ENCODE peak calls at places on chromosomes 7 and 10, in four cellular contexts. J is activated T-helper 1 cell treated with anti-CD3 and anti-CD28 coated beads, Interleukin-12 subunit alpha, Interleukin-12 subunit beta, Interleukin-2, Interleukin-4 antibody, amounts not matched to agents 30 ng/mL and 10 ng/mL and 1 ng/mL, durations not matched to agents 14 hours and 24 hours and 36 hours; U is M059J; W is kidney epithelial cell. K is an unnamed sample.

GRCh38 chr7:102469351-102469971 is 4.7 kb downstream of the LRWD1 start:
- DNase-seq in U (no peak), J (no peak), W (no peak), K (no peak)

GRCh38 chr7:36010656-36011587 is 142.1 kb upstream of the EEPD1 start:
- DNase-seq in J (no peak), W (no peak), U (no peak), K (no peak)

GRCh38 chr7:9945882-9946281 is 1027.8 kb upstream of the PHF14 start:
- DNase-seq in W (no peak), U (no peak), J (no peak), K (no peak)

GRCh38 chr10:125448596-125448995 is 234.4 kb downstream of the TEX36 start:
- DNase-seq in W (no peak), J (no peak), U (peak), K (no peak)

GRCh38 chr10:28020080-28020860 is 21.4 kb upstream of the ODAD2 start:
- DNase-seq in U (no peak), W (no peak), J (no peak), K (no peak)

GRCh38 chr7:116633131-116633988 is 38.6 kb upstream of the MET start:
- DNase-seq in J (no peak), W (peak), U (peak), K (no peak)

GRCh38 chr7:14446829-14447228 is 455.7 kb downstream of the DGKB start:
- DNase-seq in W (no peak), U (no peak), J (no peak), K (no peak)

GRCh38 chr10:130487562-130487961 is 351.4 kb downstream of the GLRX3 start:
- DNase-seq in W (no peak), U (no peak), J (no peak), K (no peak)